ENCODE peak calls at places on chromosomes 6 and 20, in six cellular contexts. H, Y, L, Q, U and T are unnamed samples.

GRCh38 chr6:138571585-138572199 is 72.4 kb upstream of the NHSL1 start:
- DNase-seq in H (no peak), Y (no peak), L (no peak), Q (no peak), U (peak), T (no peak)

GRCh38 chr6:36938536-36938935 is 16.0 kb upstream of the PI16 start:
- DNase-seq in H (no peak), Y (peak), L (no peak), Q (peak), U (no peak), T (no peak)

GRCh38 chr6:37546141-37546871 is 46.6 kb upstream of the CCDC167 start:
- DNase-seq in H (no peak), Y (peak), L (no peak), Q (no peak), U (peak), T (no peak)

GRCh38 chr20:19026121-19026878 is 186.1 kb upstream of the SLC24A3 start:
- DNase-seq in H (peak), Y (no peak), L (no peak), Q (no peak), U (no peak), T (peak)

GRCh38 chr6:108115598-108116058 is 41.1 kb upstream of the OSTM1 start:
- DNase-seq in H (no peak), Y (no peak), L (peak), Q (no peak), U (peak), T (peak)

GRCh38 chr6:158795516-158795915 is 23.7 kb downstream of the EZR start:
- DNase-seq in H (no peak), Y (no peak), L (no peak), Q (no peak), U (no peak), T (no peak)

GRCh38 chr6:150541587-150541986 is 58.1 kb upstream of the PLEKHG1 start:
- DNase-seq in H (no peak), Y (no peak), L (no peak), Q (no peak), U (no peak), T (no peak)

GRCh38 chr20:37522258-37523011 is 1.4 kb downstream of the NNAT start:
- DNase-seq in H (peak), Y (peak), L (no peak), Q (no peak), U (peak), T (peak)

GRCh38 chr20:36932476-36933426 is 18.8 kb downstream of the SAMHD1 start:
- DNase-seq in H (no peak), Y (no peak), L (no peak), Q (no peak), U (no peak), T (no peak)

GRCh38 chr20:35108921-35109320 is 16.3 kb upstream of the TRPC4AP start:
- DNase-seq in H (no peak), Y (peak), L (no peak), Q (no peak), U (peak), T (no peak)

GRCh38 chr20:2800590-2801458 is at the start of gene CPXM1:
- DNase-seq in H (no peak), Y (no peak), L (no peak), Q (no peak), U (peak), T (no peak)

GRCh38 chr20:33237989-33238388 is 2.2 kb downstream of the BPIFA1 start:
- DNase-seq in H (no peak), Y (no peak), L (no peak), Q (no peak), U (no peak), T (no peak)

GRCh38 chr6:154619183-154619582 is 108.7 kb upstream of the CNKSR3 start:
- DNase-seq in H (no peak), Y (no peak), L (no peak), Q (no peak), U (peak), T (no peak)

GRCh38 chr6:150615967-150616366 is 16.3 kb downstream of the PLEKHG1 start:
- DNase-seq in H (no peak), Y (no peak), L (no peak), Q (no peak), U (no peak), T (no peak)

GRCh38 chr6:32700391-32701040 is 34.1 kb upstream of the HLA-DQB1 start:
- DNase-seq in H (no peak), Y (peak), L (peak), Q (peak), U (peak), T (no peak)

GRCh38 chr6:26487466-26487865 is 12.6 kb upstream of the BTN1A1 start:
- DNase-seq in H (no peak), Y (no peak), L (no peak), Q (no peak), U (no peak), T (no peak)

GRCh38 chr20:45833883-45834796 is 541 bp downstream of the SNX21 start:
- DNase-seq in H (peak), Y (no peak), L (peak), Q (peak), U (peak), T (peak)

GRCh38 chr6:7139835-7140470 is 32.2 kb downstream of the RREB1 start:
- DNase-seq in H (no peak), Y (no peak), L (no peak), Q (no peak), U (no peak), T (no peak)

GRCh38 chr6:20188630-20189075 is 23.6 kb downstream of the MBOAT1 start:
- DNase-seq in H (no peak), Y (peak), L (no peak), Q (no peak), U (no peak), T (no peak)

GRCh38 chr6:36563237-36563927 is 16.1 kb upstream of the STK38 start:
- DNase-seq in H (no peak), Y (no peak), L (no peak), Q (no peak), U (peak), T (no peak)

GRCh38 chr6:27159725-27160124 is 87.8 kb upstream of the PRSS16 start:
- DNase-seq in H (no peak), Y (no peak), L (no peak), Q (no peak), U (no peak), T (no peak)

GRCh38 chr6:17536586-17536985 is 63.5 kb upstream of the FAM8A1 start:
- DNase-seq in H (no peak), Y (no peak), L (no peak), Q (no peak), U (no peak), T (no peak)

GRCh38 chr20:5002077-5002413 is 735 bp upstream of the SLC23A2 start:
- DNase-seq in H (no peak), Y (no peak), L (no peak), Q (no peak), U (peak), T (peak)

GRCh38 chr6:159043236-159043635 is 1.6 kb downstream of the TAGAP start:
- DNase-seq in H (no peak), Y (no peak), L (no peak), Q (no peak), U (no peak), T (no peak)

GRCh38 chr6:43532201-43532600 is 15.3 kb downstream of the POLR1C start:
- DNase-seq in H (no peak), Y (no peak), L (no peak), Q (no peak), U (no peak), T (no peak)

GRCh38 chr6:149380523-149380922 is 19.5 kb upstream of the SUMO4 start:
- DNase-seq in H (no peak), Y (peak), L (no peak), Q (no peak), U (no peak), T (no peak)

GRCh38 chr6:63805808-63806572 is 170.4 kb downstream of the PHF3 start:
- DNase-seq in H (no peak), Y (peak), L (no peak), Q (peak), U (peak), T (no peak)

GRCh38 chr6:139370047-139370706 is 4.3 kb downstream of the CITED2 start:
- DNase-seq in H (no peak), Y (no peak), L (no peak), Q (peak), U (peak), T (no peak)

GRCh38 chr6:47187108-47187507 is 122.6 kb downstream of the TNFRSF21 start:
- DNase-seq in H (no peak), Y (peak), L (no peak), Q (no peak), U (no peak), T (no peak)

GRCh38 chr6:158698876-158699440 is 49.1 kb downstream of the SYTL3 start:
- DNase-seq in H (no peak), Y (no peak), L (no peak), Q (no peak), U (no peak), T (no peak)

GRCh38 chr20:23705895-23706294 is 17.1 kb upstream of the CST4 start:
- DNase-seq in H (no peak), Y (no peak), L (no peak), Q (no peak), U (no peak), T (no peak)

GRCh38 chr20:62064788-62065668 is 653 bp downstream of the TAF4 start:
- DNase-seq in H (no peak), Y (no peak), L (peak), Q (no peak), U (peak), T (no peak)

GRCh38 chr20:62161347-62161746 is 17.8 kb downstream of the SS18L1 start:
- DNase-seq in H (no peak), Y (peak), L (no peak), Q (no peak), U (no peak), T (no peak)

GRCh38 chr6:144581807-144582537 is 296.8 kb downstream of the UTRN start:
- DNase-seq in H (no peak), Y (peak), L (no peak), Q (peak), U (peak), T (no peak)

GRCh38 chr20:36544134-36545018 is 3.1 kb downstream of the MYL9 start:
- DNase-seq in H (peak), Y (peak), L (no peak), Q (peak), U (no peak), T (peak)